ENCODE peak calls at places on chromosome 3, in four cellular contexts. One of them, this sample, is unnamed.

GRCh38 chr3:12186515-12187286 is 28.0 kb upstream of the TIMP4 start:
- DNase-seq in fibroblast of lung: no peak
- DNase-seq in NT2/D1: no peak
- DNase-seq in SK-N-SH: no peak
- DNase-seq in this sample: no peak

GRCh38 chr3:183811638-183812037 is 13.7 kb downstream of the MAP6D1 start:
- DNase-seq in fibroblast of lung: no peak
- DNase-seq in SK-N-SH: no peak
- DNase-seq in NT2/D1: no peak
- DNase-seq in this sample: no peak

GRCh38 chr3:62248831-62249776 is 124.2 kb downstream of the FEZF2 start:
- DNase-seq in fibroblast of lung: no peak
- DNase-seq in SK-N-SH: no peak
- DNase-seq in NT2/D1: no peak
- DNase-seq in this sample: no peak

GRCh38 chr3:160486459-160486869 is 36.9 kb upstream of the TRIM59 start:
- DNase-seq in fibroblast of lung: peak; percentile 75
- DNase-seq in NT2/D1: no peak
- DNase-seq in SK-N-SH: peak; percentile 27
- DNase-seq in this sample: peak; percentile 52

GRCh38 chr3:8516047-8516671 is 14.5 kb downstream of the LMCD1 start:
- DNase-seq in fibroblast of lung: no peak
- DNase-seq in NT2/D1: no peak
- DNase-seq in SK-N-SH: no peak
- DNase-seq in this sample: no peak

GRCh38 chr3:32177702-32178198 is 60.7 kb upstream of the CMTM8 start:
- DNase-seq in fibroblast of lung: peak; percentile 86
- DNase-seq in NT2/D1: peak; percentile 65
- DNase-seq in SK-N-SH: peak; percentile 49
- DNase-seq in this sample: peak; percentile 71

GRCh38 chr3:118628704-118629341 is 405.8 kb downstream of the IGSF11 start:
- DNase-seq in fibroblast of lung: peak; percentile 76
- DNase-seq in SK-N-SH: peak; percentile 66
- DNase-seq in NT2/D1: peak; percentile 89
- DNase-seq in this sample: peak; percentile 64

GRCh38 chr3:32460031-32460749 is 42.5 kb downstream of the CMTM6 start:
- DNase-seq in fibroblast of lung: no peak
- DNase-seq in NT2/D1: peak; percentile 92
- DNase-seq in SK-N-SH: no peak
- DNase-seq in this sample: no peak

GRCh38 chr3:112130638-112130993 is 2.4 kb downstream of the GCSAM start:
- DNase-seq in fibroblast of lung: no peak
- DNase-seq in NT2/D1: no peak
- DNase-seq in SK-N-SH: no peak
- DNase-seq in this sample: no peak

GRCh38 chr3:116338713-116339112 is 106.6 kb downstream of the LSAMP start:
- DNase-seq in NT2/D1: no peak
- DNase-seq in fibroblast of lung: no peak
- DNase-seq in SK-N-SH: no peak
- DNase-seq in this sample: no peak

GRCh38 chr3:10196389-10197052 is 31.8 kb downstream of the IRAK2 start:
- DNase-seq in SK-N-SH: no peak
- DNase-seq in NT2/D1: no peak
- DNase-seq in fibroblast of lung: peak; percentile 65
- DNase-seq in this sample: peak; percentile 65

GRCh38 chr3:19931180-19931692 is 2.8 kb downstream of the EFHB start:
- DNase-seq in fibroblast of lung: no peak
- DNase-seq in NT2/D1: no peak
- DNase-seq in SK-N-SH: no peak
- DNase-seq in this sample: peak; percentile 18

GRCh38 chr3:171129827-171130226 is 103.3 kb upstream of the SLC2A2 start:
- DNase-seq in NT2/D1: no peak
- DNase-seq in fibroblast of lung: peak; percentile 35
- DNase-seq in SK-N-SH: no peak
- DNase-seq in this sample: peak; percentile 18

GRCh38 chr3:186986406-186986805 is 56.1 kb downstream of the ST6GAL1 start:
- DNase-seq in fibroblast of lung: no peak
- DNase-seq in SK-N-SH: no peak
- DNase-seq in NT2/D1: no peak
- DNase-seq in this sample: no peak

GRCh38 chr3:81861593-81861992 is 100.1 kb upstream of the GBE1 start:
- DNase-seq in NT2/D1: no peak
- DNase-seq in fibroblast of lung: no peak
- DNase-seq in SK-N-SH: no peak
- DNase-seq in this sample: no peak

GRCh38 chr3:148389916-148390315 is 307.8 kb upstream of the AGTR1 start:
- DNase-seq in NT2/D1: no peak
- DNase-seq in SK-N-SH: no peak
- DNase-seq in fibroblast of lung: no peak
- DNase-seq in this sample: no peak

GRCh38 chr3:196207833-196208607 is 3.2 kb downstream of the ZDHHC19 start:
- DNase-seq in NT2/D1: peak; percentile 76
- DNase-seq in SK-N-SH: peak; percentile 99
- DNase-seq in fibroblast of lung: peak; percentile 14
- DNase-seq in this sample: peak; percentile 42

GRCh38 chr3:1805331-1805730 is 293.3 kb upstream of the CNTN4 start:
- DNase-seq in fibroblast of lung: no peak
- DNase-seq in NT2/D1: no peak
- DNase-seq in SK-N-SH: no peak
- DNase-seq in this sample: no peak

GRCh38 chr3:71486831-71487230 is 96.7 kb downstream of the FOXP1 start:
- DNase-seq in SK-N-SH: no peak
- DNase-seq in fibroblast of lung: no peak
- DNase-seq in NT2/D1: no peak
- DNase-seq in this sample: no peak

GRCh38 chr3:189311521-189311920 is 139.8 kb downstream of the TPRG1 start:
- DNase-seq in NT2/D1: no peak
- DNase-seq in SK-N-SH: no peak
- DNase-seq in fibroblast of lung: no peak
- DNase-seq in this sample: no peak

GRCh38 chr3:116038968-116039950 is 406.0 kb downstream of the LSAMP start:
- DNase-seq in NT2/D1: no peak
- DNase-seq in SK-N-SH: no peak
- DNase-seq in fibroblast of lung: peak; percentile 20
- DNase-seq in this sample: peak; percentile 19

GRCh38 chr3:110126065-110126464 is 788.7 kb upstream of the DPPA4 start:
- DNase-seq in NT2/D1: no peak
- DNase-seq in fibroblast of lung: no peak
- DNase-seq in SK-N-SH: no peak
- DNase-seq in this sample: peak; percentile 18

GRCh38 chr3:185365281-185366211 is 2.6 kb downstream of the MAP3K13 start:
- DNase-seq in fibroblast of lung: no peak
- DNase-seq in NT2/D1: no peak
- DNase-seq in SK-N-SH: no peak
- DNase-seq in this sample: no peak

GRCh38 chr3:149393355-149394165 is 16.1 kb upstream of the TM4SF1 start:
- DNase-seq in NT2/D1: peak; percentile 76
- DNase-seq in SK-N-SH: peak; percentile 68
- DNase-seq in fibroblast of lung: peak; percentile 86
- DNase-seq in this sample: peak; percentile 79

GRCh38 chr3:105809204-105809893 is 59.5 kb downstream of the CBLB start:
- DNase-seq in SK-N-SH: no peak
- DNase-seq in NT2/D1: no peak
- DNase-seq in fibroblast of lung: no peak
- DNase-seq in this sample: no peak

GRCh38 chr3:61227799-61228198 is 23.5 kb downstream of the FHIT start:
- DNase-seq in NT2/D1: no peak
- DNase-seq in fibroblast of lung: peak; percentile 29
- DNase-seq in SK-N-SH: no peak
- DNase-seq in this sample: no peak

GRCh38 chr3:6287063-6287462 is 573.9 kb upstream of the GRM7 start:
- DNase-seq in NT2/D1: no peak
- DNase-seq in SK-N-SH: no peak
- DNase-seq in fibroblast of lung: no peak
- DNase-seq in this sample: no peak

GRCh38 chr3:45992820-45993219 is 2.8 kb downstream of the FYCO1 start:
- DNase-seq in fibroblast of lung: no peak
- DNase-seq in NT2/D1: peak; percentile 60
- DNase-seq in SK-N-SH: no peak
- DNase-seq in this sample: peak; percentile 30

GRCh38 chr3:172630316-172630715 is 80.6 kb downstream of the NCEH1 start:
- DNase-seq in fibroblast of lung: peak; percentile 24
- DNase-seq in SK-N-SH: no peak
- DNase-seq in NT2/D1: no peak
- DNase-seq in this sample: no peak

GRCh38 chr3:101722394-101723173 is 1.8 kb upstream of the CEP97 start:
- DNase-seq in NT2/D1: no peak
- DNase-seq in SK-N-SH: no peak
- DNase-seq in fibroblast of lung: no peak
- DNase-seq in this sample: no peak

GRCh38 chr3:99430348-99431134 is 207.9 kb upstream of the COL8A1 start:
- DNase-seq in NT2/D1: no peak
- DNase-seq in fibroblast of lung: no peak
- DNase-seq in SK-N-SH: no peak
- DNase-seq in this sample: peak; percentile 22

GRCh38 chr3:4825572-4826236 is 153.5 kb upstream of the BHLHE40 start:
- DNase-seq in NT2/D1: no peak
- DNase-seq in fibroblast of lung: no peak
- DNase-seq in SK-N-SH: no peak
- DNase-seq in this sample: no peak

GRCh38 chr3:11692251-11692813 is 48.6 kb upstream of the VGLL4 start:
- DNase-seq in NT2/D1: no peak
- DNase-seq in SK-N-SH: peak; percentile 46
- DNase-seq in fibroblast of lung: no peak
- DNase-seq in this sample: no peak

GRCh38 chr3:149291178-149291577 is 42.3 kb downstream of the TM4SF18 start:
- DNase-seq in fibroblast of lung: no peak
- DNase-seq in SK-N-SH: peak; percentile 16
- DNase-seq in NT2/D1: peak; percentile 11
- DNase-seq in this sample: no peak

GRCh38 chr3:16338999-16339398 is 74.0 kb downstream of the OXNAD1 start:
- DNase-seq in NT2/D1: no peak
- DNase-seq in SK-N-SH: no peak
- DNase-seq in fibroblast of lung: peak; percentile 97
- DNase-seq in this sample: peak; percentile 98

GRCh38 chr3:39415983-39416382 is 9.5 kb downstream of the RPSA start:
- DNase-seq in SK-N-SH: no peak
- DNase-seq in NT2/D1: no peak
- DNase-seq in fibroblast of lung: no peak
- DNase-seq in this sample: no peak

GRCh38 chr3:1798711-1799410 is 299.8 kb upstream of the CNTN4 start:
- DNase-seq in SK-N-SH: no peak
- DNase-seq in NT2/D1: no peak
- DNase-seq in fibroblast of lung: no peak
- DNase-seq in this sample: no peak

GRCh38 chr3:36210840-36211655 is 169.3 kb upstream of the STAC start:
- DNase-seq in SK-N-SH: no peak
- DNase-seq in fibroblast of lung: no peak
- DNase-seq in NT2/D1: no peak
- DNase-seq in this sample: no peak

GRCh38 chr3:127774647-127775046 is 47.7 kb downstream of the MGLL start:
- DNase-seq in NT2/D1: no peak
- DNase-seq in fibroblast of lung: no peak
- DNase-seq in SK-N-SH: peak; percentile 55
- DNase-seq in this sample: no peak
- H3K9ac ChIP-seq in NT2/D1: no peak overlapping the region
- H3K9ac ChIP-seq in fibroblast of lung: no peak overlapping the region
- H3K9ac ChIP-seq in SK-N-SH: peak overlapping the region; percentile 36
- H3K9ac ChIP-seq in this sample: peak overlapping the region; percentile 78

DNA sequence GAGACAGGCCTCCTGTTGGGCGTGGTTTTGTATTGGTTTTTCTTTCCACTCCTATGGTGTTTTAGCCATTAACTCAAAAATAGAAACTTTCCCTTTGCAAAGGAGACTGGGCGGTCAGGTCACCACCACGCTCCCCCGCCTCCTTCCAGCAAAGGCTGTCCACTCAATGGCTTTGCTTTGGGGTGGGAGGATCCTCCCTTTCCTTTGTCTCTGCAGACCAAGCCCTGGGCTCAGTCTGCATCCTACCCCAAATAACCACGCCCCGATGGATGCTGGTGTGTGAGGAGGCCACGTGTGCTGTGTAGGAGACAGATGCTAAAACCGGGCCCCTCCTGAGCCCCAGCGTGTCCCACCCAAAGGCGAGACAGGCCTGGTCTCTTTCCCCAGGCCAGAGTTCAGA is 68.5 kb downstream of the GRIP2 start:
- DNase-seq in NT2/D1: no peak
- DNase-seq in fibroblast of lung: no peak
- DNase-seq in SK-N-SH: no peak
- DNase-seq in this sample: no peak
- H3K9ac ChIP-seq in NT2/D1: no peak overlapping the region
- H3K9ac ChIP-seq in fibroblast of lung: no peak overlapping the region
- H3K9ac ChIP-seq in SK-N-SH: no peak overlapping the region
- H3K9ac ChIP-seq in this sample: no peak overlapping the region

DNA sequence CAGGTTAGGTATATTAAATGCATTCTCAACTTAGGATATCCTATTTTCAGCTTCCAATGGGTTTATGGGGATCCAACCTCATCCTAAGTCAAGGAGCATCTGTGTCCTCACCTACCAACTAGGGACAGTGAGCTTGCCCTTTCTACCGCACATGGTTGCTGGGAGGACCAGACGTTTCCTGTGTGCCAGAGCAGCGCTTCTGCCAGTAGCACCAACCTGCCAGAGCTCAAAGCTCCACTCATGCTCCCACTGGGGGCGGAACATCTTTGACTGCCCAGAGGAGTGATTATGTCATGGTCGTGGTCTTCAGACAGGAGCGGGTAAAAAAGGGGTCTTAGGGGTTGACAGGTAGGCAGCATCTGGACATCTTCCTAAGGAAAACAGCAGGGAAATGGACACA is 24.7 kb downstream of the XPC start:
- DNase-seq in SK-N-SH: no peak
- DNase-seq in fibroblast of lung: no peak
- DNase-seq in NT2/D1: no peak
- DNase-seq in this sample: no peak
- H3K9ac ChIP-seq in SK-N-SH: no peak overlapping the region
- H3K9ac ChIP-seq in fibroblast of lung: no peak overlapping the region
- H3K9ac ChIP-seq in NT2/D1: no peak overlapping the region
- H3K9ac ChIP-seq in this sample: no peak overlapping the region

GRCh38 chr3:122074621-122075265 is 19.6 kb downstream of the CD86 start:
- DNase-seq in NT2/D1: no peak
- DNase-seq in SK-N-SH: no peak
- DNase-seq in fibroblast of lung: no peak
- DNase-seq in this sample: no peak

GRCh38 chr3:122079524-122079923 is 24.4 kb downstream of the CD86 start:
- DNase-seq in SK-N-SH: no peak
- DNase-seq in fibroblast of lung: no peak
- DNase-seq in NT2/D1: no peak
- DNase-seq in this sample: no peak

GRCh38 chr3:122078235-122078935 is 23.2 kb downstream of the CD86 start:
- DNase-seq in SK-N-SH: no peak
- DNase-seq in NT2/D1: no peak
- DNase-seq in fibroblast of lung: no peak
- DNase-seq in this sample: no peak

GRCh38 chr3:122077293-122078234 is 22.4 kb downstream of the CD86 start:
- DNase-seq in fibroblast of lung: no peak
- DNase-seq in NT2/D1: no peak
- DNase-seq in SK-N-SH: no peak
- DNase-seq in this sample: no peak

GRCh38 chr3:122076414-122077292 is 21.5 kb downstream of the CD86 start:
- DNase-seq in fibroblast of lung: no peak
- DNase-seq in NT2/D1: no peak
- DNase-seq in SK-N-SH: no peak
- DNase-seq in this sample: no peak
- H3K9ac ChIP-seq in fibroblast of lung: no peak overlapping the region
- H3K9ac ChIP-seq in NT2/D1: no peak overlapping the region
- H3K9ac ChIP-seq in SK-N-SH: no peak overlapping the region
- H3K9ac ChIP-seq in this sample: no peak overlapping the region

This sample was measured in mesenchymal stem cell.